ENCODE peak calls at places on chromosomes 16 and 17, in nine cellular contexts. I is uterus, W is PC-3, C is HCT116, O is ovary, Y is adrenal gland, E is esophagus squamous epithelium, N is heart left ventricle, H is transverse colon. P is an unnamed sample. For H3K9me3, the result is how much of the 10 kb centered on the place peaks cover.

GRCh38 chr16:65069090-65069489 is 52.8 kb downstream of the CDH11 start:
- DNase-seq in I (no peak), W (peak), C (no peak), O (no peak), Y (no peak), E (no peak), N (no peak), H (no peak), P (no peak)

GRCh38 chr16:70740919-70741778 is 55.3 kb upstream of the MTSS2 start:
- DNase-seq in I (peak), W (no peak), C (no peak), O (no peak), Y (no peak), E (no peak), N (no peak), H (no peak), P (no peak)

GRCh38 chr17:18321309-18321708 is 6.2 kb downstream of the SMCR8 start:
- DNase-seq in I (no peak), W (peak), C (peak), O (no peak), Y (no peak), E (no peak), N (no peak), H (no peak), P (no peak)

GRCh38 chr17:2366747-2367494 is 29.6 kb downstream of the SGSM2 start:
- DNase-seq in I (peak), W (no peak), C (no peak), O (peak), Y (no peak), E (no peak), N (no peak), H (no peak), P (no peak)

GRCh38 chr16:49652441-49653175 is 203.3 kb downstream of the ZNF423 start:
- DNase-seq in I (peak), W (no peak), C (no peak), O (peak), Y (peak), E (no peak), N (peak), H (no peak), P (peak)

GRCh38 chr17:48457080-48457836 is 27.2 kb upstream of the SKAP1 start:
- DNase-seq in I (peak), W (peak), C (peak), O (peak), Y (peak), E (no peak), N (peak), H (peak), P (peak)

GRCh38 chr17:80872999-80873951 is 118.4 kb upstream of the CHMP6 start:
- DNase-seq in I (no peak), W (peak), C (no peak), O (peak), Y (peak), E (no peak), N (no peak), H (peak), P (peak)

GRCh38 chr16:15446901-15447300 is 12.5 kb downstream of the BMERB1 start:
- DNase-seq in I (no peak), W (no peak), C (no peak), O (no peak), Y (no peak), E (no peak), N (no peak), H (no peak), P (no peak)

GRCh38 chr17:80780381-80781187 is 211.1 kb upstream of the CHMP6 start:
- DNase-seq in I (no peak), W (no peak), C (no peak), O (no peak), Y (peak), E (no peak), N (no peak), H (no peak), P (no peak)

DNA sequence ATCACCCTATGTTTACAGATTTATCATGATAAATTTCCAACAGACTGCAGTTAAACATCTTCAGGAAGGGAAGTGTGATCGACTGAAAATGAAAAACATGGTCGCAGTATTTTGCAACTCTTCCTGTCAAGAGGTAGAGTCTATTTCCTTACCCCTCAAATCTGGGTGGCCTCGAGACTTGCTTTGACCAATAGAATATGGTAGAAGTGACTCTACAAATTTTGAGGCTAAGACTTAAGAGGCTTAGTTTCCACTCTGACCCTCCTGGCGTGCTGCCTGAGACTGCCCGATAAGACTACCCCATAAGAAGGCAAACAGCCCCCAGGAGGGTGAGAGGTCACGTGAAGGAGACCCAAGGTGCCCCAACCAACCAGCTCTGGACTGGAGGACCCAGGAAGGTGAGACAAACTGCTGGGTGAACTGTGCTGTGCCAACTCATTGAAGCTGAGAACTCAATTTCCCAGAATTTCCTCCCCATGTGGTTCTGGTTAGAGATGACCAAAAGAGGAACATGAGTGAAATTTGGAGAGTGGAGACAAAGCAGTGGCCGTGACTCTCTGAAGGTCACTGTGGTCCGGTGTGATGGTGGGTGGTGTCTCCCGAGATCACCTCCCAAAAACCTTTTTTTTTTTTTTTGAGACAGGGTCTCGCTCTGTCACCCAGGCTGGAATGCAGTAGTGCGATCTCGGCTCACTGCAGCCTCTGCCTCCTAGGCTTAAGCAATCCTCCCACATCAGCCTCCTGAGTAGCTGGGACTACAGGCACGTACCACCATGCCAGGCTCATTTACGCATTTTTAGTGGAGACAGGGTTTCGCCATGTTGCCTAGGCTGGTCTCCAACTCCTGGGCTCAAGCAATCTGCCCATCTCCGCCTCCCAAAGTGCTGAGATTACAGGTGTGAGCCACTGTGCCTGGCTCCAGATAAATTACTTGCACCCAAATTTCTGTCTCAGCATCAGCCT is 38.2 kb upstream of the LITAF start:
- DNase-seq in I (no peak), W (no peak), C (no peak), O (no peak), Y (no peak), E (no peak), N (no peak), H (no peak), P (no peak)
- H3K9me3 ChIP-seq in I (under half), W (under half), C (under half), O (under half), Y (under half), E (under half), N (under half), H (under half), P (under half)

GRCh38 chr17:7992516-7992915 is 9.9 kb upstream of the GUCY2D start:
- DNase-seq in I (no peak), W (peak), C (no peak), O (no peak), Y (peak), E (no peak), N (no peak), H (no peak), P (no peak)

GRCh38 chr17:7992924-7993323 is 9.5 kb upstream of the GUCY2D start:
- DNase-seq in I (no peak), W (no peak), C (no peak), O (no peak), Y (peak), E (no peak), N (no peak), H (no peak), P (no peak)

GRCh38 chr17:8001976-8002645 is at the start of gene GUCY2D:
- DNase-seq in I (no peak), W (no peak), C (no peak), O (no peak), Y (no peak), E (no peak), N (no peak), H (peak), P (no peak)

GRCh38 chr17:7993972-7994589 is 8.3 kb upstream of the GUCY2D start:
- DNase-seq in I (no peak), W (no peak), C (no peak), O (no peak), Y (no peak), E (no peak), N (peak), H (no peak), P (no peak)

GRCh38 chr17:7997186-7997585 is 5.2 kb upstream of the GUCY2D start:
- DNase-seq in I (no peak), W (peak), C (peak), O (no peak), Y (no peak), E (no peak), N (peak), H (peak), P (no peak)
- TF ChIP-seq CTCF in I (peak), W (peak), C (peak), O (no peak), Y (no peak), E (peak), N (peak), H (no peak), P (peak)

GRCh38 chr16:84284168-84284722 is 10.4 kb upstream of the WFDC1 start:
- DNase-seq in I (peak), W (no peak), C (no peak), O (peak), Y (peak), E (no peak), N (peak), H (peak), P (peak)
- H3K9me3 ChIP-seq in I (under half), W (under half), C (under half), O (under half), Y (under half), E (under half), N (under half), H (under half), P (under half)

GRCh38 chr17:43033947-43034622 is 9.1 kb downstream of the RND2 start:
- DNase-seq in I (no peak), W (no peak), C (no peak), O (no peak), Y (no peak), E (no peak), N (no peak), H (no peak), P (no peak)
- TF ChIP-seq CTCF in I (no peak), W (no peak), C (no peak), O (no peak), Y (no peak), E (no peak), N (no peak), H (no peak), P (no peak)

DNA sequence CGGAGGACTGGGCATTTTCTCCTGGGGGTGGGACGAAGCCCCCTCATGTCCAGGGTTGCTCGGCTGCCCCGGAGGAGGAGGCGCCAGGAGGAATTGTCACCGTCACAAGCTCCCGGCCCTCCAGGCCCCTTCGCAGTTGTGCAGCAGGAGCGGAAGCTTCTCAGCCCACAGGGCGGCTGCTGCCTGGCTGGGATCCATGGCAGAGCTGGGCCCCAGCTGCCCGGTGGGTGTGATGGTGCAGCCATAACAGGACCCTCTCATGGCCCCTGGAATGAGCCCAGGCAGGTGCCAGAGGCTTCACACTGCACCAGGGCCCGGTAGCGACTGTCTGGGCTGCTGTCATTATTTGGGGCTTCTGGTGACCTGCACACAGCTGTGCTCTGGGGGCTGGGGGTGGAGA is 54.9 kb upstream of the GNG13 start:
- DNase-seq in I (no peak), W (no peak), C (no peak), O (no peak), Y (no peak), E (no peak), N (no peak), H (no peak), P (no peak)
- H3K9me3 ChIP-seq in I (under half), W (under half), C (under half), O (under half), Y (under half), E (under half), N (under half), H (under half), P (under half)

DNA sequence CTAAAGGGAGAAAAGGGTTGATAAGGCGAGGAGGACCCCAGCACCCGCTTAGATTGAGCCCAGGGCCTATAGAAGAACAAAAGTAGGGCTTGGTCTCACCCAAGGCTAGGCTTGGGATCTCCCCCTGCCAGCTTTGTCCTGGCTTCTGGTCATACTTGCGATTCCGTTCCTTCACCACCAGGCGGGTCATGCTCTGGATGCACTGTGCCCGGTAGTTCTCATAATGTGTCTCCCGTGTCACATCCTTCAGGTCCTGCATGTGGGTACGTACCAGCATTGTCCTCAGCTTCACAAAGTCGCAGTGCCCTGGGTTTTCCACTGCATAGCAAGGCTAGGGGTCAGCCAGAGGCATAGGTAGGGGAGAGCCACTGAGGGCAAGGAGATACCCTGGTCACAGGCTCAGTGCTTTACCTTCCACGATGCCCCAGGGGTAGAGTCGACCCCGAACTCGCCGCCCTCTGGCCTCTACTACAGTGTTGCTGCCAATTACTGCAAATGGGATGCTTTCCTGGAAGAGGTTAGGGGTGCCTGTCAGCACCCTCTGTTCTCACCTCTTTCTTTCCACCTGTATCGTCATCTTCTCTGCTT is 6.5 kb upstream of the MTMR4 start:
- DNase-seq in I (no peak), W (peak), C (no peak), O (no peak), Y (no peak), E (no peak), N (no peak), H (no peak), P (no peak)
- TF ChIP-seq CTCF in I (no peak), W (peak), C (peak), O (no peak), Y (no peak), E (no peak), N (no peak), H (peak), P (no peak)

DNA sequence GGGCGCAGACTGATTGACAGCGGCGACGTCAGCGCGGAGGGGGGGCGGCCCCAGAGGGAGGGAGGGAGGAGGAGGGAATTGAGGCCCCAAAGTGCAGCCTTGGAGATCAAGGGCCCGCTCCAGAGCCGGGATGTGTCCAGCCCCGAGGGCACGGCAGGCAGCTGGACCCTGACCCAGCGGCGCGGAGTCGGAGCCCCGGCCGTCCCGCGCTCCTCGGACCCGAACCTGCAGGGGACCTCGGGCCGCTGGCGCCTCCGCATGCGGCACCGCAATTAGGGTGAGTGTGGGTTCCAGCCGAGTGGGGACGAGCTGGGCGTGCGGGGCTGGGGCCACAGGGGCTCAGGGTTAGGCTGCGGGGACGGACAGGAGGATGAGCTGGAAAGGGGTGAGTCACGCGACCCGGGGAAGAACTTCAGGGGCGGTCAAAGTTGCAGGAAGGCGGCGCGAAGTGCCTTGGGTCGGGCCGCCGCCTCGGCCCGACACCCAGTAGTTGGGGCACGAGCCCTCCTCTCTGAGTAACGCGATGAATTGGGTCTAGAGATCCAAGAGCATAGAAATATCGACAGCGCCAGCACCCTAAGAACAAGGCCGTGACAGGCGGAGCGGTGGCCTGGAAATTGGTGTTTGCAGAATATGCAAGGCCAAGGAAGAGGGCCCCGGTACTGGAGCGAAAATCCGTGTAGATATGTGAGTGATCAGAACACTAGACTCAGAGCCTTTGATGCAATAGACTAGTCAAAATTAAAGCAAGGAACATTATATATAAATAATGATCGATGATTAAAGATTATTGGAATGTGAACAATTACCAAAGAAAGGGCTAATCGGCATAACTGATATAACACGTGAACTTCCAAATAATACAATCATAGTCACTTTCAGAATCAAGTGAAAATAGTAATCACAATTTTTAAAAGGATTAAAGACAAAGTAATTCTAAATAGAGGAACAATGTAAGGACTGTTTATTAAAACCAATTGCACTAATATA is at the start of gene TBX4:
- DNase-seq in I (no peak), W (no peak), C (no peak), O (no peak), Y (peak), E (no peak), N (no peak), H (no peak), P (no peak)
- H3K9me3 ChIP-seq in I (under half), W (under half), C (under half), O (under half), Y (under half), E (under half), N (under half), H (under half), P (under half)

GRCh38 chr17:63833741-63834373 is 6.4 kb upstream of the FTSJ3 start:
- DNase-seq in I (no peak), W (no peak), C (no peak), O (no peak), Y (peak), E (no peak), N (no peak), H (no peak), P (no peak)

GRCh38 chr17:63832455-63832854 is 5.0 kb upstream of the FTSJ3 start:
- DNase-seq in I (no peak), W (no peak), C (no peak), O (no peak), Y (no peak), E (no peak), N (no peak), H (no peak), P (no peak)

GRCh38 chr17:63835167-63835720 is 7.2 kb downstream of the SMARCD2 start:
- DNase-seq in I (no peak), W (no peak), C (no peak), O (no peak), Y (no peak), E (no peak), N (no peak), H (no peak), P (no peak)

GRCh38 chr17:63833026-63833740 is 5.7 kb upstream of the FTSJ3 start:
- DNase-seq in I (no peak), W (no peak), C (no peak), O (no peak), Y (no peak), E (no peak), N (no peak), H (no peak), P (no peak)

GRCh38 chr17:63834431-63835166 is 7.1 kb upstream of the FTSJ3 start:
- DNase-seq in I (no peak), W (peak), C (peak), O (no peak), Y (peak), E (no peak), N (peak), H (no peak), P (peak)
- TF ChIP-seq CTCF in I (no peak), W (peak), C (peak), O (no peak), Y (peak), E (peak), N (peak), H (peak), P (peak)

DNA sequence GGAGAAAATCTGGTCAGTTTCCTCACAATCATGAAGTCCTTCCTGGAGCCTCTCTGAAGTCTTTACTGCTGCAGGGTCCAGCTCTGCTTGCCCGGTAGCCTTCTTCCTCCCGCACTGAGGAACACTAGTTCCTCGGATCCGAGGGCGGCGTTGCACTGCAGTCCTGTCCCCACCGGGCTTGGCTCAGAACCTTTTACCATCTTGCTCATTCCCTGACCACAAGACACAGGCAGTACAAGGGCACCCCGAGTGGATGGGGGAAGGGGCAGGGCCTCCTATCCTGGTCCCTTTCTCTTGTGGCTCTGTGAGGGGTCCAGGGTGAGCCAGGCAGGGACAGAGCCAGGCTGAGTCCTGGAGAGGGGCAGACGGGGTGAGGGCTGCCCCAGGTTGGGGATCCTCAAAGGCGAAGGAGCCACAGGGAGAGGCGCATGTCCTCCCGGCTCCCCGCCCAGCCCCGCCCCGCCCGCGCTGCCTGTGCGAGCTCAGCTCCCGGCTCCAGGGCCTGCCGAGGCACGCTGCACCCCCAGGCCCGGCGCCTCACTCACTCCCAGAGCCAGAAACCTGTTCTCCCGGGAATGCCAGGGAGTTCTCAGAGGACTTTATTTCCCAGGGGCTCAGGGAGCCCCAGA is 1.5 kb downstream of the FOXN1 start:
- DNase-seq in I (no peak), W (no peak), C (no peak), O (no peak), Y (no peak), E (no peak), N (no peak), H (peak), P (no peak)
- H3K9me3 ChIP-seq in I (under half), W (under half), C (under half), O (under half), Y (under half), E (under half), N (under half), H (under half), P (under half)